ENCODE peak calls at places on chromosomes 2 and 18, in ten cellular contexts. R is MG63; C is ELF-1; D is neural progenitor cell; E is AG09309; N is NCI-H2081; Y is heart left ventricle; V is activated CD8-positive, alpha-beta memory T cell treated with anti-CD3 and anti-CD28 coated beads, Interleukin-2, amount 10 ng/mL, durations not matched to agents 7 days and 5 days; T is choroid plexus epithelial cell; H is left cardiac atrium. F is an unnamed sample.

GRCh38 chr18:40832362-40832761 is 1122.7 kb upstream of the PIK3C3 start:
- DNase-seq in N (no peak), R (no peak), T (peak), H (no peak), V (no peak), E (no peak), Y (no peak), D (no peak), C (no peak), F (peak)

GRCh38 chr2:152594022-152594712 is 123.1 kb downstream of the PRPF40A start:
- DNase-seq in Y (peak), N (no peak), T (no peak), E (no peak), V (peak), H (peak), D (no peak), C (no peak), R (peak), F (peak)

GRCh38 chr2:215364157-215365155 is 52.6 kb downstream of the ATIC start:
- DNase-seq in H (no peak), Y (no peak), D (no peak), T (peak), N (no peak), V (no peak), R (no peak), E (no peak), C (no peak), F (no peak)

GRCh38 chr2:231037202-231037730 is at the start of gene C2orf72:
- DNase-seq in C (no peak), E (no peak), T (no peak), D (peak), N (no peak), Y (no peak), R (peak), V (no peak), H (no peak), F (no peak)

GRCh38 chr2:105324732-105325131 is 4.8 kb downstream of the TGFBRAP1 start:
- DNase-seq in R (no peak), V (no peak), Y (no peak), C (no peak), T (peak), D (peak), H (no peak), N (no peak), E (peak), F (no peak)

GRCh38 chr2:85394256-85394655 is 15.9 kb downstream of the CAPG start:
- DNase-seq in D (no peak), E (no peak), V (no peak), Y (no peak), R (peak), N (peak), H (no peak), T (no peak), C (no peak), F (peak)

GRCh38 chr2:220001693-220002260 is 374.3 kb downstream of the SLC4A3 start:
- DNase-seq in E (peak), T (peak), H (no peak), Y (no peak), R (no peak), N (no peak), D (no peak), V (no peak), C (no peak), F (peak)

GRCh38 chr2:96839288-96839874 is 4.4 kb downstream of the ANKRD23 start:
- DNase-seq in R (no peak), E (no peak), C (peak), H (peak), D (no peak), Y (no peak), V (peak), N (no peak), T (no peak), F (no peak)

GRCh38 chr2:176409671-176410070 is 140.4 kb downstream of the MTX2 start:
- DNase-seq in C (no peak), E (no peak), D (no peak), N (no peak), R (no peak), V (no peak), H (no peak), T (no peak), Y (no peak), F (peak)

GRCh38 chr2:30702694-30703093 is 104.6 kb downstream of the CAPN13 start:
- DNase-seq in V (no peak), E (no peak), T (no peak), C (no peak), N (no peak), H (no peak), R (no peak), D (no peak), Y (no peak), F (peak)

GRCh38 chr2:175207741-175208438 is 26.4 kb upstream of the ATP5MC3 start:
- DNase-seq in R (no peak), V (no peak), N (peak), Y (peak), T (no peak), E (no peak), H (peak), C (no peak), D (no peak), F (peak)

GRCh38 chr2:57408587-57408986 is 638.0 kb upstream of the VRK2 start:
- DNase-seq in D (no peak), H (no peak), R (no peak), C (no peak), V (no peak), N (no peak), T (no peak), Y (no peak), E (no peak), F (no peak)

GRCh38 chr2:113072584-113072983 is 4.8 kb downstream of the IL1F10 start:
- DNase-seq in V (no peak), R (no peak), T (no peak), H (no peak), E (no peak), N (no peak), C (no peak), D (no peak), Y (no peak), F (no peak)

F was measured in fibroblast of gingiva.